ENCODE peak calls at places on chromosomes 4 and X, in seven cellular contexts. Z, C, B, Q, L, R and T are unnamed samples.

GRCh38 chr4:167831853-167832252 is 260.5 kb upstream of the ANXA10 start:
- DNase-seq in Z (no peak), C (peak; percentile 12), B (no peak), Q (no peak), L (no peak), R (no peak), T (no peak)

GRCh38 chr4:76904646-76905190 is 6.8 kb upstream of the SOWAHB start:
- DNase-seq in Z (no peak), C (no peak), B (no peak), Q (no peak), L (no peak), R (no peak), T (no peak)

GRCh38 chrX:10608099-10608498 is 12.3 kb downstream of the MID1 start:
- DNase-seq in Z (peak; percentile 15), C (peak; percentile 71), B (no peak), Q (no peak), L (no peak), R (peak; percentile 27), T (peak; percentile 75)

GRCh38 chr4:76755756-76756155 is 142.2 kb downstream of the SOWAHB start:
- DNase-seq in Z (no peak), C (no peak), B (no peak), Q (no peak), L (no peak), R (no peak), T (no peak)

GRCh38 chr4:173584506-173584905 is 54.5 kb upstream of the HAND2 start:
- DNase-seq in Z (no peak), C (no peak), B (no peak), Q (no peak), L (no peak), R (no peak), T (no peak)

GRCh38 chr4:182918044-182918607 is 940 bp upstream of the DCTD start:
- DNase-seq in Z (no peak), C (no peak), B (no peak), Q (no peak), L (no peak), R (no peak), T (no peak)

GRCh38 chrX:154529206-154529612 is 13.2 kb upstream of the FAM3A start:
- DNase-seq in Z (no peak), C (peak; percentile 56), B (no peak), Q (no peak), L (no peak), R (no peak), T (no peak)

GRCh38 chrX:1391370-1391706 is 575 bp downstream of the SLC25A6 start:
- DNase-seq in Z (no peak), C (no peak), B (peak; percentile 15), Q (no peak), L (no peak), R (peak; percentile 90), T (no peak)

GRCh38 chrX:683572-683971 is 53.0 kb downstream of the SHOX start:
- DNase-seq in Z (no peak), C (no peak), B (no peak), Q (no peak), L (no peak), R (no peak), T (no peak)

GRCh38 chr4:23717528-23718248 is 172.2 kb downstream of the PPARGC1A start:
- DNase-seq in Z (peak; percentile 10), C (peak; percentile 43), B (no peak), Q (no peak), L (no peak), R (no peak), T (no peak)

GRCh38 chr4:102760645-102761477 is at the start of gene MANBA:
- DNase-seq in Z (peak; percentile 90), C (peak; percentile 80), B (peak; percentile 70), Q (peak; percentile 77), L (peak; percentile 71), R (peak; percentile 92), T (peak; percentile 90)

GRCh38 chrX:136064661-136065043 is 79.4 kb downstream of the SLC9A6 start:
- DNase-seq in Z (no peak), C (no peak), B (no peak), Q (no peak), L (no peak), R (no peak), T (no peak)

GRCh38 chrX:136067097-136067496 is 80.2 kb upstream of the FHL1 start:
- DNase-seq in Z (no peak), C (no peak), B (no peak), Q (no peak), L (no peak), R (no peak), T (no peak)

GRCh38 chrX:136063340-136064079 is 78.3 kb downstream of the SLC9A6 start:
- DNase-seq in Z (no peak), C (peak; percentile 76), B (no peak), Q (no peak), L (peak; percentile 15), R (no peak), T (no peak)

GRCh38 chrX:136065044-136065671 is 79.9 kb downstream of the SLC9A6 start:
- DNase-seq in Z (no peak), C (peak; percentile 52), B (no peak), Q (peak; percentile 32), L (peak; percentile 16), R (no peak), T (no peak)

GRCh38 chrX:136067946-136068345 is 79.4 kb upstream of the FHL1 start:
- DNase-seq in Z (no peak), C (no peak), B (no peak), Q (peak; percentile 35), L (no peak), R (no peak), T (no peak)
- H3K27ac ChIP-seq in Z (peak overlapping the region; percentile 77), C (no peak overlapping the region), B (no peak overlapping the region), Q (peak overlapping the region; percentile 71), L (no peak overlapping the region), R (no peak overlapping the region), T (no peak overlapping the region)

GRCh38 chr4:7556558-7556957 is 121.8 kb upstream of the PSAPL1 start:
- DNase-seq in Z (no peak), C (no peak), B (no peak), Q (no peak), L (no peak), R (no peak), T (no peak)
- H3K9me3 ChIP-seq in Z (peaks cover 10% of the 10 kb centered on the region), C (no peaks in the 10 kb centered on the region), B (peaks cover 22% of the 10 kb centered on the region), Q (peaks cover 17% of the 10 kb centered on the region), L (no peaks in the 10 kb centered on the region), R (no peaks in the 10 kb centered on the region), T (no peaks in the 10 kb centered on the region)

GRCh38 chrX:25020391-25021131 is 4.8 kb upstream of the ARX start:
- DNase-seq in Z (no peak), C (peak; percentile 18), B (no peak), Q (no peak), L (no peak), R (no peak), T (no peak)
- H3K4me3 ChIP-seq in Z (peak overlapping the region; percentile 7), C (peak overlapping the region; percentile 22), B (no peak overlapping the region), Q (no peak overlapping the region), L (no peak overlapping the region), R (no peak overlapping the region), T (no peak overlapping the region)

GRCh38 chrX:5646818-5647217 is 581.8 kb downstream of the NLGN4X start:
- DNase-seq in Z (peak; percentile 16), C (no peak), B (no peak), Q (no peak), L (no peak), R (no peak), T (no peak)

GRCh38 chrX:5650904-5651303 is 577.8 kb downstream of the NLGN4X start:
- DNase-seq in Z (no peak), C (no peak), B (no peak), Q (no peak), L (no peak), R (no peak), T (no peak)

GRCh38 chrX:5644786-5645185 is 583.9 kb downstream of the NLGN4X start:
- DNase-seq in Z (no peak), C (no peak), B (no peak), Q (no peak), L (no peak), R (no peak), T (no peak)

GRCh38 chrX:5648941-5649568 is 579.6 kb downstream of the NLGN4X start:
- DNase-seq in Z (no peak), C (no peak), B (no peak), Q (no peak), L (no peak), R (no peak), T (no peak)
- H3K27ac ChIP-seq in Z (no peak overlapping the region), C (no peak overlapping the region), B (no peak overlapping the region), Q (no peak overlapping the region), L (no peak overlapping the region), R (no peak overlapping the region), T (no peak overlapping the region)

DNA sequence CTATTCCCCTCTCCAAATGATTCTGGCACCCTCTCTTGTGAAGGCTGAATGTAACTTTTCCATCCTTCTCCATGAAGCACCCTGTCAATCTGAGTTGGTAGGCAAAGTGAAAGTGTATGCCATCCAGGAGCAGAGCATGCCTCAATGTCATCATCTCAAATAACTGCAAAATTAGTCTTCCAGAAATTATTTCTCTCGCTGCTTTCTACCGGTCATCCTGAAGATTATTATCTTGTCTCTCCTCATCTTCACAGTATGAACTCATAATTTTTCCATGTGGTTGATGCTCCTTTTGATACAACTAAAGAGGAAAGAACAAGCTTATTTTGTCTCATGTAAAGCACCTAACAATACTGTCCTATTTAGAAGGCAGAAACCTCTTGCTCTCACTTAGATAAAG is 285.5 kb upstream of the PCDH7 start:
- DNase-seq in Z (no peak), C (no peak), B (no peak), Q (no peak), L (no peak), R (no peak), T (no peak)
- H3K9me3 ChIP-seq in Z (no peaks in the 10 kb centered on the region), C (no peaks in the 10 kb centered on the region), B (no peaks in the 10 kb centered on the region), Q (no peaks in the 10 kb centered on the region), L (no peaks in the 10 kb centered on the region), R (no peaks in the 10 kb centered on the region), T (no peaks in the 10 kb centered on the region)

DNA sequence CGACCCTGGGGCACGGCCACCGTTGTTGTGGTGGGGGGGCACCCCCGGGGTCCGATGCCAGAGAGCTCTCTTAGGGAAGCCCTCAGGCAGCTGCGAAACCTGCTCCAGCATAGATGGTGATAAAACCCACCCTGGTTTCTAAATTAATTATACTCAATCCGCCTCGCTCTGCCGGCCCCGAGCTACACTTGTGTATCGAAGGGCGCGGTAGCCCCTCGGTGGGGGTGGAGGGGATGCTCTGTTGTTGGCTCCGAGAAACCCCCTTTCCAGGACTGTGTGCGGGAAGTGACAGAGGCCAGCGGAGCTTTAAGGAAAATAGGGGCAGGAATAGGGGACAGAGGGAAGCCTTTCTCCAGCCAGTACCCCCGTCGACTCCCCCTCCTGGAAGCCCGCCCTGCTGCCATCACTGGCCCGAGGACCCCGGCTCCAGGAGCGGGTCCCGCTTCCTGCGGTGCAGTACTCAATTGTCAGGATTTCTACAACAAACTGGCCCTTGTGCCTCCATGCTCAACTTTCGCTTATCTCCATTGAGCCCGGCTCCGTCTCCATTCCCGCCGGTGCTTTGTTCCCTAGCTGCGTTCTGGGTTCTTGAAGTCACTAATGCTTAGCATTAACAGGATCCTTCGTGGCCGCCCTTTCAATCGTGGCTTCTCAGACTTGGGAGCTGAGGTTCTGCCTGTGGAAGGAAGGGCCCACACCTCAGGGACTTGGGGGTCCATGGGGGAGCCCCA is 408.2 kb downstream of the BCOR start:
- DNase-seq in Z (peak; percentile 11), C (no peak), B (no peak), Q (no peak), L (no peak), R (peak; percentile 34), T (no peak)
- H3K4me3 ChIP-seq in Z (peak overlapping the region; percentile 49), C (peak overlapping the region; percentile 56), B (peak overlapping the region; percentile 45), Q (peak overlapping the region; percentile 12), L (peak overlapping the region; percentile 2), R (peak overlapping the region; percentile 23), T (no peak overlapping the region)